ENCODE peak calls at places on chromosomes 1 and 21, in eight cellular contexts. W is HL-60; O is GM23248; I is HTR-8/SVneo; H is activated T-cell treated with anti-CD3 and anti-CD28 coated beads for 1 hour; L is activated CD4-positive, CD25-positive, alpha-beta regulatory T cell treated with anti-CD3 and anti-CD28 coated beads, Interleukin-2, amount 50 U/mL, for 72 hours; X is DMS153; Z is HuH-7. J is an unnamed sample.

GRCh38 chr1:228166170-228166936 is 749 bp downstream of the IBA57 start:
- DNase-seq in W (no peak), O (peak; percentile 81), I (peak; percentile 71), H (peak; percentile 44), L (no peak), X (peak; percentile 80), Z (peak; percentile 75), J (peak; percentile 25)

GRCh38 chr1:17404820-17405219 is 32.8 kb downstream of the PADI6 start:
- DNase-seq in W (no peak), O (no peak), I (no peak), H (no peak), L (no peak), X (no peak), Z (no peak), J (no peak)

GRCh38 chr1:90044346-90044745 is 49.4 kb downstream of the ZNF326 start:
- DNase-seq in W (no peak), O (no peak), I (no peak), H (no peak), L (no peak), X (no peak), Z (no peak), J (no peak)

GRCh38 chr1:167221804-167222610 is 1.3 kb downstream of the POU2F1 start:
- DNase-seq in W (peak; percentile 36), O (peak; percentile 80), I (peak; percentile 30), H (peak; percentile 43), L (peak; percentile 74), X (peak; percentile 64), Z (peak; percentile 37), J (peak; percentile 80)

GRCh38 chr1:148362141-148362929 is 120.8 kb downstream of the PPIAL4G start:
- DNase-seq in W (no peak), O (peak; percentile 85), I (no peak), H (no peak), L (no peak), X (peak; percentile 39), Z (no peak), J (no peak)

GRCh38 chr1:3504151-3504822 is 49.8 kb downstream of the ARHGEF16 start:
- DNase-seq in W (no peak), O (peak; percentile 99), I (peak; percentile 80), H (no peak), L (no peak), X (no peak), Z (no peak), J (no peak)

GRCh38 chr1:221435510-221435909 is 306.4 kb downstream of the DUSP10 start:
- DNase-seq in W (peak; percentile 28), O (peak; percentile 78), I (peak; percentile 56), H (no peak), L (no peak), X (peak; percentile 65), Z (peak; percentile 23), J (no peak)

GRCh38 chr1:35558374-35559316 is 1.0 kb downstream of the NCDN start:
- DNase-seq in W (no peak), O (peak; percentile 57), I (no peak), H (no peak), L (no peak), X (no peak), Z (no peak), J (no peak)

GRCh38 chr1:119816407-119816806 is 5.1 kb upstream of the REG4 start:
- DNase-seq in W (no peak), O (peak; percentile 23), I (no peak), H (no peak), L (no peak), X (no peak), Z (peak; percentile 36), J (no peak)

GRCh38 chr1:201556841-201557571 is 18.1 kb downstream of the NAV1 start:
- DNase-seq in W (no peak), O (peak; percentile 54), I (no peak), H (no peak), L (no peak), X (no peak), Z (no peak), J (no peak)

GRCh38 chr1:31661856-31662255 is 17.2 kb upstream of the PEF1 start:
- DNase-seq in W (no peak), O (no peak), I (no peak), H (no peak), L (no peak), X (no peak), Z (no peak), J (no peak)

GRCh38 chr1:167529829-167530474 is 11.6 kb upstream of the CD247 start:
- DNase-seq in W (no peak), O (peak; percentile 18), I (no peak), H (no peak), L (no peak), X (no peak), Z (no peak), J (no peak)

GRCh38 chr1:86156571-86157455 is at the start of gene COL24A1:
- DNase-seq in W (no peak), O (peak; percentile 68), I (peak; percentile 30), H (no peak), L (no peak), X (peak; percentile 23), Z (no peak), J (no peak)

GRCh38 chr1:173856014-173856413 is 11.8 kb downstream of the GAS5 start:
- DNase-seq in W (no peak), O (no peak), I (no peak), H (no peak), L (no peak), X (no peak), Z (no peak), J (no peak)

GRCh38 chr1:12637693-12638092 is 6.2 kb upstream of the AADACL4 start:
- DNase-seq in W (no peak), O (no peak), I (no peak), H (no peak), L (no peak), X (no peak), Z (no peak), J (no peak)

GRCh38 chr1:36835017-36835695 is 199.2 kb downstream of the GRIK3 start:
- DNase-seq in W (no peak), O (no peak), I (no peak), H (no peak), L (no peak), X (no peak), Z (no peak), J (no peak)

GRCh38 chr1:156926175-156926574 is 5.7 kb downstream of the LRRC71 start:
- DNase-seq in W (peak; percentile 54), O (peak; percentile 56), I (peak; percentile 51), H (no peak), L (peak; percentile 43), X (no peak), Z (no peak), J (peak; percentile 66)

GRCh38 chr1:171919891-171920887 is 78.9 kb downstream of the DNM3 start:
- DNase-seq in W (no peak), O (peak; percentile 52), I (no peak), H (no peak), L (no peak), X (no peak), Z (no peak), J (no peak)

GRCh38 chr1:156073740-156074139 is 8.5 kb downstream of the MEX3A start:
- DNase-seq in W (no peak), O (no peak), I (no peak), H (no peak), L (no peak), X (no peak), Z (no peak), J (no peak)

GRCh38 chr1:61752921-61753389 is 10.7 kb downstream of the PATJ start:
- DNase-seq in W (no peak), O (no peak), I (no peak), H (no peak), L (no peak), X (no peak), Z (no peak), J (no peak)

GRCh38 chr1:186793582-186793927 is 35.2 kb upstream of the PLA2G4A start:
- DNase-seq in W (no peak), O (no peak), I (no peak), H (no peak), L (no peak), X (no peak), Z (no peak), J (no peak)

GRCh38 chr1:21910528-21911204 is 26.4 kb downstream of the HSPG2 start:
- DNase-seq in W (no peak), O (no peak), I (no peak), H (no peak), L (no peak), X (no peak), Z (no peak), J (no peak)

GRCh38 chr21:40173833-40174232 is 306.6 kb downstream of the PCP4 start:
- DNase-seq in W (no peak), O (no peak), I (no peak), H (no peak), L (no peak), X (no peak), Z (no peak), J (no peak)

GRCh38 chr1:201184734-201185453 is 5.7 kb upstream of the IGFN1 start:
- DNase-seq in W (no peak), O (peak; percentile 95), I (peak; percentile 51), H (no peak), L (no peak), X (peak; percentile 62), Z (peak; percentile 87), J (no peak)

GRCh38 chr1:97377432-97378034 is 543.3 kb downstream of the DPYD start:
- DNase-seq in W (no peak), O (peak; percentile 11), I (no peak), H (no peak), L (no peak), X (no peak), Z (no peak), J (no peak)

GRCh38 chr1:203507227-203507626 is 13.3 kb downstream of the OPTC start:
- DNase-seq in W (no peak), O (peak; percentile 37), I (no peak), H (no peak), L (no peak), X (no peak), Z (no peak), J (no peak)

GRCh38 chr1:239952348-239953307 is 139.1 kb upstream of the FMN2 start:
- DNase-seq in W (no peak), O (peak; percentile 42), I (peak; percentile 29), H (no peak), L (no peak), X (no peak), Z (peak; percentile 52), J (no peak)

GRCh38 chr1:99919221-99919620 is 50.6 kb upstream of the SLC35A3 start:
- DNase-seq in W (peak; percentile 76), O (no peak), I (no peak), H (no peak), L (no peak), X (no peak), Z (no peak), J (no peak)

GRCh38 chr1:77220687-77221463 is 1.6 kb upstream of the PIGK start:
- DNase-seq in W (no peak), O (peak; percentile 67), I (no peak), H (no peak), L (no peak), X (no peak), Z (no peak), J (no peak)

GRCh38 chr1:151511636-151512215 is 539 bp downstream of the CGN start:
- DNase-seq in W (no peak), O (peak; percentile 50), I (no peak), H (no peak), L (peak; percentile 41), X (peak; percentile 36), Z (peak; percentile 23), J (no peak)

GRCh38 chr21:28371713-28372112 is 621.0 kb downstream of the LTN1 start:
- DNase-seq in W (no peak), O (no peak), I (no peak), H (no peak), L (no peak), X (no peak), Z (no peak), J (no peak)

GRCh38 chr1:34101151-34101550 is 63.9 kb downstream of the CSMD2 start:
- DNase-seq in W (no peak), O (peak; percentile 88), I (no peak), H (no peak), L (no peak), X (no peak), Z (no peak), J (no peak)

GRCh38 chr1:4397196-4397595 is 257.2 kb upstream of the AJAP1 start:
- DNase-seq in W (no peak), O (no peak), I (no peak), H (no peak), L (no peak), X (peak; percentile 39), Z (no peak), J (no peak)